ENCODE peak calls at places on chromosomes 3 and 15, in ten cellular contexts. T is aorta, V is AG10803, E is hypothalamus, K is fibroblast of pulmonary artery, C is Calu3, H is bronchial epithelial cell, J is glutamatergic neuron, L is sciatic nerve, P is A549. R is an unnamed sample.

GRCh38 chr3:197458906-197459470 is 96.8 kb downstream of the BDH1 start:
- DNase-seq in T (no peak), V (no peak), E (no peak), K (no peak), C (no peak), H (no peak), J (no peak), L (peak), P (no peak), R (no peak)

GRCh38 chr3:151410891-151411559 is 26.5 kb upstream of the P2RY12 start:
- DNase-seq in T (no peak), V (peak), E (no peak), K (peak), C (no peak), H (peak), J (no peak), L (no peak), P (no peak), R (no peak)

GRCh38 chr15:101368086-101368780 is 73.2 kb upstream of the SNRPA1 start:
- DNase-seq in T (no peak), V (no peak), E (no peak), K (no peak), C (no peak), H (no peak), J (no peak), L (peak), P (no peak), R (peak)

GRCh38 chr15:74958908-74959642 is 2.5 kb upstream of the RPP25 start:
- DNase-seq in T (no peak), V (no peak), E (no peak), K (no peak), C (no peak), H (no peak), J (peak), L (no peak), P (no peak), R (no peak)

GRCh38 chr3:58630081-58630709 is 36.4 kb downstream of the FAM3D start:
- DNase-seq in T (no peak), V (peak), E (peak), K (peak), C (peak), H (peak), J (peak), L (peak), P (peak), R (no peak)

GRCh38 chr3:134333522-134334181 is 40.6 kb downstream of the AMOTL2 start:
- DNase-seq in T (peak), V (peak), E (no peak), K (peak), C (no peak), H (no peak), J (no peak), L (peak), P (no peak), R (peak)

GRCh38 chr3:177410734-177411133 is 213.5 kb upstream of the TBL1XR1 start:
- DNase-seq in T (no peak), V (no peak), E (no peak), K (no peak), C (peak), H (no peak), J (no peak), L (no peak), P (no peak), R (no peak)

GRCh38 chr15:48718646-48719045 is 73.1 kb upstream of the FBN1 start:
- DNase-seq in T (no peak), V (peak), E (no peak), K (peak), C (no peak), H (peak), J (no peak), L (no peak), P (no peak), R (peak)

GRCh38 chr15:25501828-25502446 is 63.1 kb upstream of the UBE3A start:
- DNase-seq in T (no peak), V (peak), E (no peak), K (peak), C (no peak), H (peak), J (no peak), L (no peak), P (no peak), R (no peak)

GRCh38 chr3:71724584-71725278 is 471 bp downstream of the EIF4E3 start:
- DNase-seq in T (peak), V (no peak), E (no peak), K (no peak), C (peak), H (peak), J (peak), L (peak), P (peak), R (peak)

GRCh38 chr15:54089776-54090175 is 111.5 kb downstream of the UNC13C start:
- DNase-seq in T (no peak), V (no peak), E (no peak), K (no peak), C (no peak), H (no peak), J (no peak), L (no peak), P (no peak), R (no peak)

GRCh38 chr3:133994166-133994910 is 35.4 kb downstream of the SLCO2A1 start:
- DNase-seq in T (peak), V (no peak), E (no peak), K (no peak), C (no peak), H (no peak), J (no peak), L (no peak), P (no peak), R (no peak)

GRCh38 chr3:192060160-192060783 is 599.3 kb downstream of the PYDC2 start:
- DNase-seq in T (no peak), V (no peak), E (no peak), K (no peak), C (no peak), H (no peak), J (no peak), L (no peak), P (no peak), R (no peak)

GRCh38 chr15:29322407-29322806 is 52.8 kb upstream of the NSMCE3 start:
- DNase-seq in T (no peak), V (no peak), E (no peak), K (peak), C (no peak), H (no peak), J (no peak), L (no peak), P (no peak), R (no peak)

R was measured in left ventricle myocardium superior.